ENCODE peak calls at places on chromosomes 13 and 19, in five cellular contexts. F is pancreas, B is thoracic aorta, T is transverse colon, K is astrocyte. R is an unnamed sample.

GRCh38 chr13:52926971-52927370 is 78.5 kb upstream of the PCDH8 start:
- DNase-seq in F (no peak), B (no peak), T (no peak), K (no peak), R (no peak)

GRCh38 chr13:101951114-101951513 is 450.7 kb downstream of the FGF14 start:
- DNase-seq in F (no peak), B (no peak), T (no peak), K (no peak), R (no peak)

GRCh38 chr19:33689886-33690285 is 68.1 kb downstream of the CHST8 start:
- DNase-seq in F (no peak), B (no peak), T (no peak), K (no peak), R (peak; percentile 17)

GRCh38 chr13:23668557-23668956 is 98.3 kb downstream of the TNFRSF19 start:
- DNase-seq in F (no peak), B (no peak), T (no peak), K (no peak), R (no peak)

GRCh38 chr19:32910874-32911273 is 41.3 kb upstream of the SLC7A9 start:
- DNase-seq in F (no peak), B (no peak), T (no peak), K (no peak), R (no peak)

GRCh38 chr19:35869327-35870123 is 1.2 kb downstream of the APLP1 start:
- DNase-seq in F (peak; percentile 86), B (no peak), T (peak; percentile 70), K (peak; percentile 65), R (peak; percentile 92)

GRCh38 chr13:32863596-32863995 is 152.6 kb upstream of the KL start:
- DNase-seq in F (no peak), B (no peak), T (no peak), K (no peak), R (no peak)

GRCh38 chr19:51387924-51388389 is at the start of gene LIM2:
- DNase-seq in F (no peak), B (no peak), T (no peak), K (no peak), R (no peak)

GRCh38 chr13:72886272-72887062 is 104.5 kb downstream of the PIBF1 start:
- DNase-seq in F (no peak), B (no peak), T (no peak), K (peak; percentile 18), R (no peak)

GRCh38 chr13:87259479-87260083 is 411.6 kb upstream of the SLITRK5 start:
- DNase-seq in F (no peak), B (no peak), T (no peak), K (no peak), R (peak; percentile 43)

GRCh38 chr19:15441317-15441716 is 8.4 kb downstream of the WIZ start:
- DNase-seq in F (no peak), B (no peak), T (no peak), K (no peak), R (no peak)

GRCh38 chr13:51763486-51763885 is 40.5 kb downstream of the DHRS12 start:
- DNase-seq in F (no peak), B (no peak), T (no peak), K (no peak), R (no peak)

GRCh38 chr13:109606404-109607028 is 179.9 kb downstream of the IRS2 start:
- DNase-seq in F (no peak), B (no peak), T (no peak), K (no peak), R (no peak)

GRCh38 chr13:24511824-24512207 is 762 bp downstream of the PARP4 start:
- DNase-seq in F (no peak), B (no peak), T (peak; percentile 49), K (no peak), R (no peak)

GRCh38 chr19:53947624-53948023 is 15.1 kb upstream of the CACNG8 start:
- DNase-seq in F (no peak), B (no peak), T (no peak), K (no peak), R (no peak)
- TF ChIP-seq CTCF in F (no peak), B (no peak), T (no peak), K (no peak), R (no peak)

DNA sequence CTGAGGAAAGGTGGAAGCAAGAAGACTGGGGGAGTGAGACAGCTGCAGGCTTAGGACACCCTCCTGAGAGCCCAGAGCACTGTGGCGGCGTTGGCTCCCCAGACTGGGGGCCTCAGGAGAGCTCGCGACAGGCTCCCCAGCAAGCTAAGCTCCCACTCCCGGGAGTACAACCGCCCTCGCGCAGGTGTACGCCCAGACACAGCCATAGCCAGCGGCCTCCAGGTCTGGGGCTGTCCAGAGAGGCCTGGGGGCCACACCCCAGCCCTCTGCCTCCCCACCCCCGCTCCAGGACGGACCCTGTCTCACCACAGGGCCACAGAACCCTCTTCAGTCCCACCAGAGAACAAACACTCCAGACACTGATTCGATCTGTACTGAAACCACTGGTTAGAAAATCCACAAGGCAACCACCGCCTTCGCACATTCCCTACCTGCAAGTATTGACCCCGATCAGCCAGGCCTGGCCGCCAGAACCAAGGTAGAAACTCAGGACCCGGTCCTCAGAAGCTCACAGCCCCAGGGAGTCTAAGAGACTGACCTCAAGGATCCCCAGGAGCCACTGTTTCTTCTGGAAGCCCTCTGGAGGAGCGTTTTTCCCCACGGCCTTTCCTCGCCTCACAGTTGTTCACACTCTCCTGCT is 16.3 kb downstream of the ZIC5 start:
- DNase-seq in F (no peak), B (no peak), T (no peak), K (no peak), R (no peak)
- H3K4me3 ChIP-seq in F (no peak overlapping the region), B (no peak overlapping the region), T (no peak overlapping the region), K (no peak overlapping the region), R (no peak overlapping the region)

DNA sequence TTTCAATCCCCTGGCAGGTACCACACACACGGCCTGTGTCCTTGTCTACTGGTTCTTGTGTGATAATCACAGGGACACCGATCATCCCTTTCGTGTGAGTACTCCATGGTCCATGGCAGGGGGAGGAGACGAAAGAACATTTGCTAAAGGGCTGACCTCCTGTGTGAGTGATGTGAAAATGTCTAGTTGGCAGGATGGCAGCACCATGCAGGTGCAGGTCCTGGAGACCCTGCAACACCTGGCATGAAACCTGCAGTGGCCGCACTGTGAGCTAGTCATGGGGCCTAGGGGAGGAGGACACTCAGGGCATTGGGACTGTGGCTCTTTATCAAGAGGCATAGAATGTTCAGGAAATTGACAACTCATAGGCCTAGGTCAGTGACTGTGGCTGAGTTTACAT is 22.9 kb upstream of the LGALS14 start:
- DNase-seq in F (no peak), B (no peak), T (no peak), K (no peak), R (no peak)
- H3K4me1 ChIP-seq in F (no peaks in the 10 kb centered on the region), B (peaks cover 14% of the 10 kb centered on the region), T (no peaks in the 10 kb centered on the region), K (no peaks in the 10 kb centered on the region), R (no peaks in the 10 kb centered on the region)

GRCh38 chr19:11204076-11204602 is 6.8 kb upstream of the KANK2 start:
- DNase-seq in F (no peak), B (no peak), T (no peak), K (no peak), R (no peak)
- TF ChIP-seq CTCF in F (no peak), B (peak; percentile 26), T (no peak), K (no peak), R (no peak)

GRCh38 chr13:30408319-30409101 is 13.8 kb upstream of the UBE2L5 start:
- DNase-seq in F (peak; percentile 98), B (peak; percentile 75), T (peak; percentile 97), K (peak; percentile 77), R (peak; percentile 96)
- H3K4me3 ChIP-seq in F (peak overlapping the region; percentile 30), B (peak overlapping the region; percentile 74), T (no peak overlapping the region), K (peak overlapping the region; percentile 34), R (no peak overlapping the region)

DNA sequence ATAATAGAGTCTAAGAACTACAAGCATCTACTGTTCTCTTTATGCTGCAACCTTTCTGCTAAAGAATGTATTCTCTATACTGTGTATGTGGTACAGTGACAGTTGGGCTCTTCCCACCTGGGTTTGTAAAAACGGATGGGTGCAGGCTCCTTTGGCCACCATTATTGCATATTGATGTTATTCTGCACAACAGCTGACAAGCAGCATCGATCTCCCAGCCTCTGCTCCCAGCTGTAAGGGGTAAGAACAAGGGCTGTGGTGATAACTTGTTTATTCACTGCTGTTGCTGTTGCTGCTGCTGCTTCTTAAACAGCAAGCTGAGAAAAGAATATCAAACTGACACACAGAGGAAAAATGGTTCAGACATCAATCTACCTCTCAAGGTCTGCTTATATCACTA is 56.2 kb downstream of the KCNRG start:
- DNase-seq in F (no peak), B (no peak), T (no peak), K (no peak), R (no peak)
- H3K4me1 ChIP-seq in F (peaks cover 33% of the 10 kb centered on the region), B (peaks cover 68% of the 10 kb centered on the region), T (no peaks in the 10 kb centered on the region), K (no peaks in the 10 kb centered on the region), R (no peaks in the 10 kb centered on the region)

GRCh38 chr19:44904426-44904994 is 1.1 kb upstream of the APOE start:
- DNase-seq in F (no peak), B (no peak), T (no peak), K (no peak), R (peak; percentile 31)
- TF ChIP-seq CTCF in F (no peak), B (no peak), T (no peak), K (no peak), R (peak; percentile 38)

GRCh38 chr13:21016487-21016886 is 44.9 kb downstream of the LATS2 start:
- DNase-seq in F (no peak), B (no peak), T (no peak), K (no peak), R (no peak)
- H3K4me3 ChIP-seq in F (no peak overlapping the region), B (peak overlapping the region; percentile 1), T (no peak overlapping the region), K (no peak overlapping the region), R (no peak overlapping the region)

GRCh38 chr13:39876258-39876657 is 220.8 kb downstream of the COG6 start:
- DNase-seq in F (no peak), B (no peak), T (no peak), K (peak; percentile 91), R (no peak)
- H3K4me1 ChIP-seq in F (no peaks in the 10 kb centered on the region), B (peaks cover 12% of the 10 kb centered on the region), T (no peaks in the 10 kb centered on the region), K (peaks cover 13% of the 10 kb centered on the region), R (no peaks in the 10 kb centered on the region)

R was measured in hepatocyte.